ENCODE peak calls at places on chromosomes 3 and 15, in five cellular contexts. One of them, this sample, is unnamed.

GRCh38 chr15:80072285-80072684 is 12.8 kb downstream of the ZFAND6 start:
- DNase-seq in astrocyte: peak
- DNase-seq in foreskin fibroblast: peak
- DNase-seq in brain microvascular endothelial cell: peak
- DNase-seq in AG04450: peak
- DNase-seq in this sample: peak

GRCh38 chr15:70701891-70702568 is 61.3 kb downstream of the UACA start:
- DNase-seq in AG04450: no peak
- DNase-seq in foreskin fibroblast: peak
- DNase-seq in brain microvascular endothelial cell: peak
- DNase-seq in astrocyte: peak
- DNase-seq in this sample: peak

GRCh38 chr3:174538116-174538515 is 321.0 kb upstream of the NAALADL2 start:
- DNase-seq in brain microvascular endothelial cell: no peak
- DNase-seq in foreskin fibroblast: no peak
- DNase-seq in astrocyte: no peak
- DNase-seq in AG04450: no peak
- DNase-seq in this sample: no peak

GRCh38 chr3:122975163-122975923 is 52.2 kb downstream of the SEMA5B start:
- DNase-seq in astrocyte: peak
- DNase-seq in AG04450: no peak
- DNase-seq in brain microvascular endothelial cell: peak
- DNase-seq in foreskin fibroblast: peak
- DNase-seq in this sample: no peak

GRCh38 chr3:186075931-186076567 is 32.8 kb downstream of the ETV5 start:
- DNase-seq in brain microvascular endothelial cell: no peak
- DNase-seq in AG04450: no peak
- DNase-seq in foreskin fibroblast: no peak
- DNase-seq in astrocyte: no peak
- DNase-seq in this sample: no peak

GRCh38 chr3:30679045-30679444 is 72.6 kb downstream of the TGFBR2 start:
- DNase-seq in foreskin fibroblast: no peak
- DNase-seq in brain microvascular endothelial cell: no peak
- DNase-seq in astrocyte: no peak
- DNase-seq in AG04450: no peak
- DNase-seq in this sample: no peak

GRCh38 chr3:134291300-134292254 is 40.9 kb upstream of the RYK start:
- DNase-seq in brain microvascular endothelial cell: peak
- DNase-seq in AG04450: no peak
- DNase-seq in astrocyte: peak
- DNase-seq in foreskin fibroblast: peak
- DNase-seq in this sample: peak

GRCh38 chr3:178079966-178080365 is 456.3 kb upstream of the KCNMB2 start:
- DNase-seq in AG04450: no peak
- DNase-seq in astrocyte: no peak
- DNase-seq in foreskin fibroblast: no peak
- DNase-seq in brain microvascular endothelial cell: no peak
- DNase-seq in this sample: no peak

GRCh38 chr15:75153084-75153483 is 48.6 kb upstream of the C15orf39 start:
- DNase-seq in astrocyte: peak
- DNase-seq in brain microvascular endothelial cell: peak
- DNase-seq in foreskin fibroblast: peak
- DNase-seq in AG04450: no peak
- DNase-seq in this sample: no peak

GRCh38 chr3:169811606-169812123 is 1.0 kb upstream of the LRRIQ4 start:
- DNase-seq in brain microvascular endothelial cell: peak
- DNase-seq in astrocyte: peak
- DNase-seq in AG04450: peak
- DNase-seq in foreskin fibroblast: peak
- DNase-seq in this sample: peak

GRCh38 chr3:8767667-8768363 is 1.6 kb downstream of the OXTR start:
- DNase-seq in foreskin fibroblast: peak
- DNase-seq in AG04450: no peak
- DNase-seq in brain microvascular endothelial cell: no peak
- DNase-seq in astrocyte: peak
- DNase-seq in this sample: no peak

GRCh38 chr15:66942649-66943390 is 122.6 kb upstream of the SMAD3 start:
- DNase-seq in foreskin fibroblast: no peak
- DNase-seq in astrocyte: no peak
- DNase-seq in brain microvascular endothelial cell: no peak
- DNase-seq in AG04450: no peak
- DNase-seq in this sample: no peak

GRCh38 chr15:66941791-66942190 is 123.6 kb upstream of the SMAD3 start:
- DNase-seq in brain microvascular endothelial cell: no peak
- DNase-seq in foreskin fibroblast: no peak
- DNase-seq in astrocyte: no peak
- DNase-seq in AG04450: no peak
- DNase-seq in this sample: no peak

GRCh38 chr15:66939451-66940023 is 125.9 kb upstream of the SMAD3 start:
- DNase-seq in foreskin fibroblast: no peak
- DNase-seq in brain microvascular endothelial cell: no peak
- DNase-seq in AG04450: no peak
- DNase-seq in astrocyte: no peak
- DNase-seq in this sample: no peak

GRCh38 chr15:66940368-66940767 is 125.0 kb upstream of the SMAD3 start:
- DNase-seq in brain microvascular endothelial cell: peak
- DNase-seq in astrocyte: no peak
- DNase-seq in foreskin fibroblast: peak
- DNase-seq in AG04450: no peak
- DNase-seq in this sample: no peak

GRCh38 chr15:66941231-66941711 is 124.1 kb upstream of the SMAD3 start:
- DNase-seq in brain microvascular endothelial cell: no peak
- DNase-seq in foreskin fibroblast: no peak
- DNase-seq in AG04450: no peak
- DNase-seq in astrocyte: no peak
- DNase-seq in this sample: no peak
- H3K4me3 ChIP-seq in brain microvascular endothelial cell: no peak
- H3K4me3 ChIP-seq in foreskin fibroblast: no peak
- H3K4me3 ChIP-seq in AG04450: no peak
- H3K4me3 ChIP-seq in astrocyte: no peak
- H3K4me3 ChIP-seq in this sample: no peak

GRCh38 chr3:150286390-150287147 is 121.5 kb upstream of the TSC22D2 start:
- DNase-seq in AG04450: no peak
- DNase-seq in brain microvascular endothelial cell: no peak
- DNase-seq in astrocyte: peak
- DNase-seq in foreskin fibroblast: peak
- DNase-seq in this sample: no peak
- H3K4me3 ChIP-seq in AG04450: no peak
- H3K4me3 ChIP-seq in brain microvascular endothelial cell: no peak
- H3K4me3 ChIP-seq in astrocyte: no peak
- H3K4me3 ChIP-seq in foreskin fibroblast: no peak
- H3K4me3 ChIP-seq in this sample: no peak

DNA sequence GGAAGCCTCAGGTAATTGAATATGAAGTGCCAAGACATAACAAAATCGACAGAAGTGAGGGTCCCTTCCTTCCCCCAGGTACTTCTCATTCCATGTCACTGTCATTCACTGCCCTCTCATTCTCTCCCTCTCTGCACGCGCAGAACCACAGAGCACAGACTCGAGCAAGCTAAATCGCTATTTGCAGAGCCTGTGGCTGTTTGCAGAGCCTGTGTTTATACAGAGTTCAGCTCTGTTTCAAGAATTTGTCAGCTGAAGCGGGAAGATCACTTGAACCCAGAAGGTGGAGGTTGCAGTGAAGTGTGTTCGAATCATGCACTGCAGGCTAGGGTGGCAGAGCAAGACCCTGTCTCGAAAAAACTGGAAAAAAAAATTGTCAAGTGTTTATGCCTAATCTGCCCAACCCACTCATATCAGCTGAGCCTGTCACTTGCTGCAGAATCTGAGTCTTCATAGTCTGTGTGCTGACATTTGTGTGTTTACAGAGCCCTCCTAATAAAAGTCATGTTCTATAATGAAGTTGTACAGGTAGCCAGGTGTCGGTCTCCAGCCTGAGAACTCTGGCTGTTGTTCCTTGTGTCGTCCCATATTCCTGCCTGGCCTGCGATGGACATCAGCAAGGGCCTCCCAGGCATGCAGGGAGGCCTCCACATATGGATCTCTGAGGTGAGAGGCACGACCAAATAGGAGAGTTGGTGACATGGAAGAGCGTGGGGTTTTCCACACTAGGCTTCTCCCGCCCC is 2.7 kb downstream of the VILL start:
- DNase-seq in AG04450: no peak
- DNase-seq in astrocyte: no peak
- DNase-seq in brain microvascular endothelial cell: no peak
- DNase-seq in foreskin fibroblast: no peak
- DNase-seq in this sample: no peak
- H3K4me3 ChIP-seq in AG04450: peak
- H3K4me3 ChIP-seq in astrocyte: peak
- H3K4me3 ChIP-seq in brain microvascular endothelial cell: peak
- H3K4me3 ChIP-seq in foreskin fibroblast: peak
- H3K4me3 ChIP-seq in this sample: peak

GRCh38 chr3:42189071-42189470 is 76.9 kb downstream of the CCK start:
- DNase-seq in AG04450: no peak
- DNase-seq in astrocyte: no peak
- DNase-seq in brain microvascular endothelial cell: no peak
- DNase-seq in foreskin fibroblast: no peak
- DNase-seq in this sample: no peak
- H3K4me3 ChIP-seq in AG04450: no peak
- H3K4me3 ChIP-seq in astrocyte: no peak
- H3K4me3 ChIP-seq in brain microvascular endothelial cell: no peak
- H3K4me3 ChIP-seq in foreskin fibroblast: no peak
- H3K4me3 ChIP-seq in this sample: no peak

GRCh38 chr3:147359177-147360062 is 46.9 kb downstream of the ZIC4 start:
- DNase-seq in astrocyte: no peak
- DNase-seq in AG04450: no peak
- DNase-seq in brain microvascular endothelial cell: no peak
- DNase-seq in foreskin fibroblast: no peak
- DNase-seq in this sample: no peak

GRCh38 chr3:147364771-147365170 is 41.6 kb downstream of the ZIC4 start:
- DNase-seq in astrocyte: no peak
- DNase-seq in foreskin fibroblast: no peak
- DNase-seq in brain microvascular endothelial cell: no peak
- DNase-seq in AG04450: no peak
- DNase-seq in this sample: no peak

GRCh38 chr3:147361671-147362420 is 44.5 kb downstream of the ZIC4 start:
- DNase-seq in brain microvascular endothelial cell: peak
- DNase-seq in astrocyte: no peak
- DNase-seq in AG04450: no peak
- DNase-seq in foreskin fibroblast: peak
- DNase-seq in this sample: no peak

GRCh38 chr3:147358144-147358992 is 48.0 kb downstream of the ZIC4 start:
- DNase-seq in foreskin fibroblast: no peak
- DNase-seq in astrocyte: no peak
- DNase-seq in brain microvascular endothelial cell: no peak
- DNase-seq in AG04450: no peak
- DNase-seq in this sample: no peak

DNA sequence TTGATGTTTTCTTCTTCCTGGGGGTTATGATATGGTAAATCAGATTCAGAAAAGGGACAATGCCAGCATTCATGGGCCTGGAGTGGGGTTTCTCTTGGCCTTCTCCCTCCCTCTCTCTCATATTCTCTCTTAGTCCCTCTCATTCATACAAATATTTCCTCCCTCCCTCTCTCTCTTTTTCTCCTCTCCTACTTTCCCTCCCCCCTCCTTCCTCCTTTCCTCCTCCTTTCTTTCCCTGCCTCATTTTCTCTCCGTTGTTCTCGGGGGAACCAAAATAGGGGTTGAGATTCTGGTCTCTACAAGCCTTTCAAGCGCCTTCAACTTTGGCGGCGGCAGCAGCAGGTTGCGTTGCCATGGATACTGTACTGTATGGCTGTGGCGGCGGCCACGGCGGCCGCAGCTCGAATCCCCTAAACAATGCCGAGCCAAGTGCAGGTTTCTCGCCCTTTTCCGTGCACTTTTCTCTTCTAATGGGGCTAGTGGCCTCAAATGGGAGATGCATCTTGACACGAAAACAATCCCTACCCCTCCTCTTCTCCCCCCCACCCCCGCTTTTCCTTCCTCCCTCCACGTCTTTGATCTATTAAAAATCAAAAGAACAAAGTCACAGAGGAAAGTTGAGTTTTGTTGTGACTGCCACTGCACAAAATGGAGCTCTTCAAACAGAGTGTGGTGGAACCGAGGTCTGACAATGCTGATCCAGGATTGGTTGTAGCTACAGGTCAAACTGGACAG is 45.2 kb downstream of the ZIC4 start:
- DNase-seq in astrocyte: no peak
- DNase-seq in foreskin fibroblast: peak
- DNase-seq in brain microvascular endothelial cell: peak
- DNase-seq in AG04450: no peak
- DNase-seq in this sample: no peak
- H3K4me3 ChIP-seq in astrocyte: peak
- H3K4me3 ChIP-seq in foreskin fibroblast: no peak
- H3K4me3 ChIP-seq in brain microvascular endothelial cell: peak
- H3K4me3 ChIP-seq in AG04450: no peak
- H3K4me3 ChIP-seq in this sample: no peak

DNA sequence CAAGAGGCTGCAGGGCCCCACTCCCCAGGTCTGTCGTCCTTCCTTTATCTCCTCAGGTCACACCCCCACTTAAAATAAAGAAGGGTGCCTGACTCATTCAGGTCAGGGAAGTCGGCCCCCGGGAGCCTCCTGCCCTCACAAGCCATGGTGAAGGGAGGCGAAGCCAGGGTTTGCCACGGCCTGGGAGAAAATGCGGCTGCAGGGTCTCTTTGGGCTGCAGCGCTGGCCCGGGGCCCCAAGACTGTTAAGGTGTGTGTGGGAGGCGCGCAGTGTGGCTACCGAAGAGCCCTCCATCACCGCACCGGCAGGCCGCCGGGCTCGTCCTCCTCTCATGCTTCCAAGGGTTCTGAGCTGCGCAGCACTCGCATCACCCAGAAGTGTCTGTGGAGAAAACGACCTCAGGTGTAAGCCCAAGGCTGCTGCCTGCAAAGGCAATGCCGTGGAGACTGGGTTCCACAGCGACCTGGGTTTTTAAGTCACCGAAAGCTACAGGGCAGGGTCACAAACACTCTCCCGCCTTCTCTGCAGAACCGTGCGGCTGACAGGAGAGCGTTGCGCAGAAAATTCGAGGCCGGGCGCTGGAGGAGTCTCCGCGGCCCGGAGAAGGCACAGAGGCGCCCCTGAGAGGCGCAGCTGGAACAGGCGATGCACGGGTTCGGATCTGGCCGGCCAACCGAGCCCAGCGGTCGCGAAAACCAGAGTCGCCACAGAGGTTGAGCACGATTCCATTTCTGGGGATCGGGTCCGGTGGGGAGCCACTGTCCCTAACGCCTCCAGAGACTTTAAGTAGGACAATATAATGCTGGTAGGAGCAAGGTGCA is 8.7 kb downstream of the FOXL2 start:
- DNase-seq in astrocyte: no peak
- DNase-seq in foreskin fibroblast: no peak
- DNase-seq in brain microvascular endothelial cell: no peak
- DNase-seq in AG04450: no peak
- DNase-seq in this sample: no peak
- H3K4me3 ChIP-seq in astrocyte: no peak
- H3K4me3 ChIP-seq in foreskin fibroblast: no peak
- H3K4me3 ChIP-seq in brain microvascular endothelial cell: no peak
- H3K4me3 ChIP-seq in AG04450: no peak
- H3K4me3 ChIP-seq in this sample: no peak